ENCODE peak calls at places on chromosomes 16 and 17, in ten cellular contexts. O is heart right ventricle, M is A549, K is uterus, D is adrenal gland, P is fibroblast of lung, L is left ventricle myocardium inferior, X is right lobe of liver, Y is A673, B is psoas muscle. C is an unnamed sample.

GRCh38 chr17:14547016-14547415 is 246.1 kb downstream of the HS3ST3B1 start:
- DNase-seq in M (no peak), P (no peak), D (no peak), K (no peak), O (no peak), L (no peak), Y (no peak), X (no peak), B (no peak), C (no peak)

GRCh38 chr17:17106716-17107115 is 64.5 kb downstream of the MPRIP start:
- DNase-seq in P (peak; percentile 17), O (no peak), Y (no peak), D (no peak), L (peak; percentile 11), M (no peak), B (no peak), K (no peak), X (no peak), C (no peak)

GRCh38 chr16:12917653-12918052 is 16.3 kb downstream of the SHISA9 start:
- DNase-seq in O (no peak), L (no peak), X (no peak), P (no peak), Y (no peak), M (peak; percentile 27), B (no peak), K (no peak), D (no peak), C (no peak)

GRCh38 chr17:35368086-35368824 is 5.2 kb downstream of the SLFN11 start:
- DNase-seq in O (no peak), Y (no peak), B (no peak), D (no peak), K (no peak), L (no peak), M (no peak), P (no peak), X (no peak), C (no peak)

GRCh38 chr16:65315004-65315398 is 193.1 kb upstream of the CDH11 start:
- DNase-seq in L (peak; percentile 75), Y (no peak), O (peak; percentile 69), M (no peak), P (peak; percentile 33), X (no peak), K (peak; percentile 17), B (peak; percentile 53), D (peak; percentile 15), C (peak; percentile 53)

GRCh38 chr16:65521685-65522338 is 399.9 kb upstream of the CDH11 start:
- DNase-seq in O (no peak), X (no peak), L (no peak), M (no peak), P (peak; percentile 82), Y (no peak), B (no peak), K (no peak), D (no peak), C (no peak)

GRCh38 chr17:48100591-48101011 is 677 bp downstream of the CBX1 start:
- DNase-seq in D (peak; percentile 42), O (peak; percentile 42), K (peak; percentile 62), B (peak; percentile 54), M (peak; percentile 71), X (peak; percentile 46), P (peak; percentile 67), L (peak; percentile 37), Y (peak; percentile 78), C (peak; percentile 34)

GRCh38 chr17:17053446-17054379 is 11.5 kb downstream of the MPRIP start:
- DNase-seq in Y (no peak), O (no peak), X (no peak), D (peak; percentile 8), M (no peak), L (no peak), B (no peak), P (no peak), K (no peak), C (no peak)

GRCh38 chr16:8931864-8932263 is 31.8 kb downstream of the USP7 start:
- DNase-seq in D (peak; percentile 55), K (peak; percentile 41), L (peak; percentile 52), P (peak; percentile 60), B (peak; percentile 55), X (no peak), O (peak; percentile 44), Y (peak; percentile 51), M (no peak), C (peak; percentile 65)

GRCh38 chr16:8937803-8938202 is 25.9 kb downstream of the USP7 start:
- DNase-seq in B (no peak), P (no peak), D (peak; percentile 47), X (no peak), K (no peak), M (no peak), O (no peak), Y (no peak), L (no peak), C (no peak)

GRCh38 chr16:8934601-8935000 is 29.1 kb downstream of the USP7 start:
- DNase-seq in Y (no peak), P (no peak), D (no peak), L (no peak), M (no peak), O (no peak), B (no peak), X (no peak), K (no peak), C (no peak)

GRCh38 chr16:8935989-8936388 is 27.7 kb downstream of the USP7 start:
- DNase-seq in B (no peak), M (no peak), K (no peak), Y (no peak), P (no peak), X (no peak), O (no peak), D (no peak), L (no peak), C (no peak)

DNA sequence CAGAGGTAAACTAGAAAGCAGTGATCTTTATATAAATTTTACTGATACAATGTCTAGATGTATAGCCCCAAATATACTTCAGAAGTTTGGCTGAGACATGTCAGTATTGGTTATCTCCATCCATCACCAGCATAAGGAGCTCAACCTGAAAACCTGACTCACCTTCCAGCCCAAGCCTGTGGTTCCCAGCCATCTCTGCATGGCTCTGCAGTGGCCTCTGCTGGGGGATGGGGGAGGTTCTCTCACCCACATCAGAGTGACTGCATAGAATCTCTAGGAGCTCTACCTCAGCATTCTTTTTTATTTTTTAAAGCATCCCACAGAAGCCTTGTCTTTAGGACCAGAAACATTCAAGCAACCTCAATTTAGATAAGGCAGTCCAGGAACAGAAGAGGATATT is 27.3 kb downstream of the USP7 start:
- DNase-seq in O (no peak), K (no peak), Y (peak; percentile 60), X (peak; percentile 48), P (peak; percentile 77), L (no peak), B (no peak), D (peak; percentile 43), M (peak; percentile 69), C (no peak)
- TF ChIP-seq CTCF in O (peak; percentile 49), K (peak; percentile 11), Y (peak; percentile 60), X (peak; percentile 53), P (peak; percentile 57), L (peak; percentile 56), B (peak; percentile 39), D (peak; percentile 47), M (peak; percentile 39), C (no peak)

DNA sequence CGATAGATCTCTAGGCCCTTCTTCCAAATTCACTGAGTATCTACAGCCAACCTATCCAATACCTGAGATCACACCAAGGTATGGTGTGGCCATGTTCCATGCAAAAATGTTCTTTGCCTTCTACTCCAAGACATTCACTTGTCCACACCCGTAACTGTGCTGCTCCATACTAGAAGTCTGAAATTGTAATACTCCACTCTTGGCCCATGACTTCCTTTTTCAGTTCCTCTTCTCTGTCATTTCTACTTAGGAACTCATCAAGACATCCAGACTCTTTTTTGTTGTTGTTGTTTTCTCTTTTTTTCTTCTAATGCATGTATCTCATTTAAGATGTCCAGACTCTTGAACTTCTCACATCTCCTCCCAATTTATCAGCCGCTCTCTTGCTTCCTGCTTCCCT is 42.5 kb upstream of the KSR1 start:
- DNase-seq in L (no peak), Y (no peak), M (no peak), X (no peak), K (no peak), B (no peak), P (no peak), O (no peak), D (no peak), C (no peak)
- H3K27ac ChIP-seq in L (no peak overlapping the region), Y (no peak overlapping the region), M (no peak overlapping the region), X (no peak overlapping the region), K (no peak overlapping the region), B (no peak overlapping the region), P (no peak overlapping the region), O (no peak overlapping the region), D (no peak overlapping the region), C (no peak overlapping the region)

GRCh38 chr16:57371494-57372371 is 557 bp upstream of the CX3CL1 start:
- DNase-seq in B (no peak), D (no peak), X (peak; percentile 74), L (no peak), M (no peak), Y (no peak), P (no peak), K (no peak), O (no peak), C (no peak)

GRCh38 chr16:57374067-57374534 is 1.8 kb downstream of the CX3CL1 start:
- DNase-seq in O (no peak), Y (no peak), M (no peak), L (no peak), D (no peak), K (peak; percentile 54), P (peak; percentile 85), B (no peak), X (no peak), C (no peak)

GRCh38 chr16:57376313-57376818 is 4.1 kb downstream of the CX3CL1 start:
- DNase-seq in B (no peak), X (no peak), Y (no peak), K (no peak), L (no peak), D (no peak), P (no peak), O (no peak), M (no peak), C (no peak)

GRCh38 chr16:57373117-57373947 is 1.0 kb downstream of the CX3CL1 start:
- DNase-seq in Y (no peak), K (no peak), B (no peak), O (no peak), L (no peak), D (no peak), P (peak; percentile 37), M (no peak), X (no peak), C (no peak)

GRCh38 chr16:57372372-57373116 is at the start of gene CX3CL1:
- DNase-seq in M (no peak), X (peak; percentile 91), P (peak; percentile 75), L (peak; percentile 60), Y (peak; percentile 61), B (peak; percentile 42), O (peak; percentile 64), D (peak; percentile 46), K (peak; percentile 68), C (peak; percentile 14)
- TF ChIP-seq CTCF in M (no peak), X (no peak), P (no peak), L (peak; percentile 39), Y (no peak), B (no peak), O (peak; percentile 40), D (peak; percentile 4), K (no peak), C (no peak)

DNA sequence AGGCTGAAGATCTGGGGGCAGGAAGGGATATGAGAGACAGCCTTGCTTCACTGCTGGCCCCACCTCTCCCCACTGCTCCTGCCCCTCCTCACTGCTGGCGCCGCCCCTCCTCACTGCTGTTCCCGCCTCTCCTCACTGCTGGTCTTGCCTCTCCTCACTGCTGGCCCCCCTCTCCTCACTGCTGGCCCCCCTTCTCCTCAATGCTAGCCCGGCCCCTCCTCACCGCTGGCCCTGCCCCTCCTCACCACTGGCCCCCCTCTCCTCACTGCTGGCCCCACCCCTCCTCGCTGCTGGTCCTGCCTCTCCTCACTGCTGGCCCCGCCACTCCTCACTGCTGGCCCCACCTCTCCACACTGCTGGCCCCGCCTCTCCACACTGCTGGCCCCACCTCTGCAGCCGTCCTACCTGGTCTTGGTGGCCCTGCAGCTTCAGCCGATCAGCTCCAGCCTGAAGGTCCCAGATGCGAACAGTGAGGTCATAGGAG is 9.5 kb upstream of the PAM16 start:
- DNase-seq in O (peak; percentile 11), K (no peak), P (no peak), D (no peak), B (no peak), Y (peak; percentile 37), X (no peak), M (no peak), L (no peak), C (no peak)
- H3K27ac ChIP-seq in O (no peak overlapping the region), K (no peak overlapping the region), P (no peak overlapping the region), D (no peak overlapping the region), B (no peak overlapping the region), Y (no peak overlapping the region), X (no peak overlapping the region), M (peak overlapping the region; percentile 24), L (no peak overlapping the region), C (no peak overlapping the region)